ENCODE peak calls at places on chromosomes 12 and 14, in ten cellular contexts. N is effector memory CD4-positive, alpha-beta T cell; F is cardiac fibroblast; K is SK-N-SH; H is tibial nerve; R is foreskin fibroblast; I is mammary epithelial cell; B is breast epithelium; U is astrocyte of the spinal cord; C is GM12865. J is an unnamed sample.

GRCh38 chr14:66401447-66402095 is 84.6 kb upstream of the CCDC196 start:
- DNase-seq in N (no peak), F (peak; percentile 25), K (peak; percentile 8), H (no peak), R (no peak), I (peak; percentile 33), B (no peak), U (peak; percentile 3), C (peak; percentile 8), J (no peak)

GRCh38 chr12:85779768-85780167 is 56.4 kb downstream of the RASSF9 start:
- DNase-seq in N (no peak), F (no peak), K (no peak), H (no peak), R (no peak), I (no peak), B (no peak), U (no peak), C (no peak), J (no peak)

GRCh38 chr14:99460793-99461192 is 19.9 kb downstream of the SETD3 start:
- DNase-seq in N (no peak), F (no peak), K (no peak), H (no peak), R (no peak), I (peak; percentile 95), B (no peak), U (no peak), C (no peak), J (no peak)

GRCh38 chr12:124493809-124494750 is 73.3 kb downstream of the NCOR2 start:
- DNase-seq in N (no peak), F (no peak), K (no peak), H (no peak), R (no peak), I (no peak), B (no peak), U (no peak), C (peak; percentile 94), J (peak; percentile 85)

GRCh38 chr12:108231109-108231905 is 102.2 kb downstream of the WSCD2 start:
- DNase-seq in N (no peak), F (no peak), K (no peak), H (no peak), R (no peak), I (no peak), B (no peak), U (no peak), C (no peak), J (no peak)

GRCh38 chr14:52148371-52148770 is 79.5 kb upstream of the NID2 start:
- DNase-seq in N (no peak), F (no peak), K (no peak), H (no peak), R (no peak), I (no peak), B (no peak), U (no peak), C (no peak), J (no peak)

GRCh38 chr12:12181516-12181915 is 85.3 kb downstream of the LRP6 start:
- DNase-seq in N (no peak), F (peak; percentile 43), K (no peak), H (no peak), R (no peak), I (peak; percentile 50), B (no peak), U (peak; percentile 67), C (no peak), J (no peak)

GRCh38 chr12:95805864-95806669 is 15.5 kb upstream of the NTN4 start:
- DNase-seq in N (peak; percentile 28), F (peak; percentile 78), K (no peak), H (peak; percentile 46), R (peak; percentile 99), I (peak; percentile 99), B (no peak), U (peak; percentile 97), C (no peak), J (no peak)

GRCh38 chr14:101347893-101348777 is 213.2 kb upstream of the DIO3 start:
- DNase-seq in N (no peak), F (no peak), K (no peak), H (no peak), R (no peak), I (no peak), B (no peak), U (no peak), C (no peak), J (no peak)

GRCh38 chr12:18302809-18303430 is 41.6 kb downstream of the PIK3C2G start:
- DNase-seq in N (no peak), F (no peak), K (no peak), H (no peak), R (no peak), I (no peak), B (no peak), U (no peak), C (no peak), J (no peak)

GRCh38 chr12:106070147-106070546 is 68.6 kb downstream of the NUAK1 start:
- DNase-seq in N (no peak), F (no peak), K (no peak), H (no peak), R (no peak), I (no peak), B (no peak), U (no peak), C (no peak), J (no peak)

DNA sequence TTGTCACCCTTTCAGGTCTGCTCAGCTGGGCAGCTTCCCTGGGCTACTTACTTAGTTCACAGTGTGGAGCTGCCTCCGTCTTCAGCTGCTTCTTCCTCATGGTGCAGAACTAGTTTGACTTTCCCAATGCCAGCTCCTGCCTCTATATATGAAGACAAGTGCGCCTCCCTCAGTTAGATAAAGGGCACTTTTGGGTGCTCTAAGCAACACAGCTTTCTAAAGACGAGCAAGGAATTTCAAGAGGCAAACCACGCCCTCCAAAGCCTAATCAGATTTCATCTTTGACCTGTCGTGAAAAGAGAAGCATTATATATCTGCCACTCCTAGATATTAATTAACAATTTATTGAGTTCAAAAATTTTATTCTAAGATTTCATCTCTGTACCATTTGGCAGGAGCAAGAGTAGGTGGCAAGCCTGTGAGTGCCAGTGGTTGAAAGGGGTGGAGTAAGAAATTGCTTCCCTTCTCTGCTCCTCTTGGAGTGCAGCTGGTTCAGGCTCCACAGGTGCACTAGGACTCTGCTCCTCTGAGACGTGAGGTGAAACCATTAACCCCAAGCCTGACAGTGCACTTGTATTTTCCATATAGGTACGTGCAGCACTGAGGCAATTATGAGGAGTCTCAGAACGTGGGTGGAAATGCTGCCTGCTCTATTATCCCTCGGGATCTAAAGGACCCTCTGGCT is 2.1 kb upstream of the SLC11A2 start:
- DNase-seq in N (no peak), F (peak; percentile 59), K (no peak), H (peak; percentile 21), R (peak; percentile 46), I (peak; percentile 70), B (peak; percentile 64), U (peak; percentile 43), C (peak; percentile 56), J (no peak)
- H3K4me3 ChIP-seq in N (no peak overlapping the region), F (no peak overlapping the region), K (no peak overlapping the region), H (no peak overlapping the region), R (peak overlapping the region; percentile 16), I (peak overlapping the region; percentile 39), B (peak overlapping the region; percentile 34), U (no peak overlapping the region), C (no peak overlapping the region), J (no peak overlapping the region)

DNA sequence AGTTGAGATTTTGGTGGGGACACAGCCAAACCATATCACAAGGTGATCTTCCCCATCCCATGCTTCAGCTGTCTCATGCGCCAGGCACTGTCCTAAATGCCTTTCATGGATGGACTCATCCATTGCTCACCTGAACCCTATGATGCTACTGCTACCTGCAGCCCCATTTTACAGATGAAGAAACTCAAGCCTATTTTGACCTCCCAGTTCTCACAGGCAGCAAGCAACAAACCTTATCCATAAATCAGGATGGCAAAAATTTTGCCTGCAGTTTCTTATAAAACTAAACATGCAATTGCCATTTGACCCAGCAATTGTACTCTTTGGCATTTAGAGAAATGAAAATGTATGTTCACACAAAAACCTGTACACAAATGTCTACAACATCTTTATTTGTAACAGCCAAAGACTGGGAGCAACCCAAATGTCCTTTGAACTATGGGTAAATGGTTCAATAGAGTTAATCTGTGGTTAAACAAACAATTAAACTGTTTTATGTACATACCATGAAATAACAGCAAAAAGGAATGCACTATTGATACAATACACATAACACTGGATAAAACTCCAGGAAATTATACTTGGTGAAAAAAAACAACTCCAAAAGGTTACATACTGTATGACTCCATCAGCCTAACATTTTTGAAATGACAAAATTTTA is 2.6 kb downstream of the NT5DC3 start:
- DNase-seq in N (no peak), F (no peak), K (no peak), H (no peak), R (no peak), I (no peak), B (no peak), U (no peak), C (no peak), J (no peak)
- H3K4me3 ChIP-seq in N (no peak overlapping the region), F (no peak overlapping the region), K (peak overlapping the region; percentile 75), H (peak overlapping the region; percentile 93), R (no peak overlapping the region), I (peak overlapping the region; percentile 87), B (no peak overlapping the region), U (peak overlapping the region; percentile 93), C (no peak overlapping the region), J (no peak overlapping the region)

DNA sequence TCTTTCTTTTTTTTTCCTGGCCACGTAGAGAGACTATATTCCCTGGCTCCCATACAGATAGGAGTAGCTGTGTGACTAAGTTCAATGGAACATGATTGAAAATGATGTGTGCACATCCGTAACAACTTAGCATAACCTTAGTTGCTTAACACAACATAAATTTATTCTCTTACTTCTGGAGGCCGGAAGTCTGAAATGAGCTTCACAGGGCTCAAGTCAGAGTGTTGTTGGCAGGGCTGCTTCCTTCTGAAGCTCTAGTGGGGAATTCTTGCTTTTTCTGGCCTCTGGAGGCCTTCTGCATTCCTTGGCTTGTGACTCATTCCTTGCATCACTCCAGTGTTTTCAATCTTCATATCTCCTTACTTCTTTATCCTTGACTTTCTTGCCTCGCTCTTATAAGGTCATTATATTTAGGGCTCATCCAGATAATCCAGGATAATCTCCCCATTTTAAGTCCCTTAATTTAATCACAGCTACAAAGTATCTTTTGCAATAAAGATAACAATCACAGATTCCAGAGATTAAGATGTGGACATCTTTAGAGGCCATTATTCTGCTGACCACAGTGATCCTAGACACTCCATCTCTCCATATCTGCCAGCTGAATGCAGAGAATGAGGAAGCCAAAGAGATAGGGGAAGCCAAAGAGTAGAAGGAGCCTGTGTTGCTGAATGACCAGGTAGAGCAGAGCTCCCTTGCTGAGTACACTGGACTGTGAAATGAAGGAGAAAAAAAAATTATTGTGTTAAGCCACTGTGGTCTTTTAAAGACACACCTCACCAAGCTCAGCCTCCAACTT is 21.0 kb upstream of the SNX6 start:
- DNase-seq in N (no peak), F (peak; percentile 99), K (no peak), H (no peak), R (peak; percentile 99), I (peak; percentile 94), B (no peak), U (peak; percentile 99), C (no peak), J (no peak)
- H3K4me3 ChIP-seq in N (no peak overlapping the region), F (no peak overlapping the region), K (no peak overlapping the region), H (no peak overlapping the region), R (no peak overlapping the region), I (no peak overlapping the region), B (no peak overlapping the region), U (no peak overlapping the region), C (no peak overlapping the region), J (no peak overlapping the region)

DNA sequence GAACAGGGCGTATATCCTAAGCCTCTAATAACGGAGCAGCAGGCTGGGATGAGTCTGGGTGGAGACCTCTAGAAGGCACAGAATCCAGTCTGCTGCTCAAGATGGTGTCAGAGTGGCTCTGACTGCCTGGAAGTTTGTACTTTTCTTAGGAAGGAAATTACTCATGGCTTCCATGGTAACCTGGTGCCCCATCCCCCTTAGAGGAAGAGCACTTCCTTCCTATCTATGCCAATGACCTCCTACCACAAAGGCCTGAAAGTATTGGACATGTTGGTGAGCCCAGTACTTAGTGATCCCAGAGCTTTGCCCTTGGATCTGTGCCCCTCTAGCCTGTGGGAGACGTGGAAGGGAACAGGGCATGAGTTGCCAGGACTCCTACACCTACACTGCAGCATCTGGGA is 1.5 kb downstream of the BATF start:
- DNase-seq in N (no peak), F (peak; percentile 47), K (no peak), H (peak; percentile 12), R (peak; percentile 50), I (no peak), B (no peak), U (no peak), C (peak; percentile 48), J (no peak)
- H3K4me3 ChIP-seq in N (peak overlapping the region; percentile 71), F (no peak overlapping the region), K (no peak overlapping the region), H (no peak overlapping the region), R (no peak overlapping the region), I (no peak overlapping the region), B (peak overlapping the region; percentile 50), U (no peak overlapping the region), C (peak overlapping the region; percentile 91), J (peak overlapping the region; percentile 72)